ENCODE peak calls at places on chromosomes 3 and 15, in four cellular contexts. A, K, O and E are unnamed samples.

GRCh38 chr15:75508741-75509532 is 57.4 kb upstream of the SIN3A start:
- DNase-seq in A (peak; percentile 39), K (peak; percentile 23), O (no peak), E (peak; percentile 70)

GRCh38 chr3:8574040-8574669 is 70.4 kb downstream of the SSUH2 start:
- DNase-seq in A (no peak), K (no peak), O (no peak), E (no peak)

GRCh38 chr3:186003610-186004009 is 65.8 kb upstream of the TRA2B start:
- DNase-seq in A (no peak), K (no peak), O (peak; percentile 20), E (no peak)

GRCh38 chr3:138809506-138810266 is 25.0 kb downstream of the PIK3CB start:
- DNase-seq in A (no peak), K (no peak), O (no peak), E (no peak)

GRCh38 chr15:42092666-42093445 is 1.5 kb downstream of the PLA2G4D start:
- DNase-seq in A (no peak), K (no peak), O (no peak), E (no peak)

GRCh38 chr3:131917006-131917405 is 117.8 kb downstream of the CPNE4 start:
- DNase-seq in A (no peak), K (no peak), O (no peak), E (no peak)

GRCh38 chr3:114874447-114874846 is 272.6 kb downstream of the ZBTB20 start:
- DNase-seq in A (no peak), K (no peak), O (no peak), E (no peak)

GRCh38 chr3:12303532-12303931 is 14.7 kb downstream of the PPARG start:
- DNase-seq in A (no peak), K (no peak), O (no peak), E (peak; percentile 79)

GRCh38 chr3:46877671-46878125 is at the start of gene PTH1R:
- DNase-seq in A (no peak), K (no peak), O (no peak), E (no peak)

GRCh38 chr3:195584543-195584870 is 767 bp upstream of the APOD start:
- DNase-seq in A (peak; percentile 29), K (no peak), O (no peak), E (no peak)

GRCh38 chr3:3053974-3054373 is 56.2 kb downstream of the IL5RA start:
- DNase-seq in A (no peak), K (no peak), O (no peak), E (no peak)

GRCh38 chr3:67685499-67685898 is 31.1 kb upstream of the SUCLG2 start:
- DNase-seq in A (no peak), K (no peak), O (peak; percentile 66), E (no peak)

GRCh38 chr3:197539651-197540051 is 16.1 kb downstream of the BDH1 start:
- DNase-seq in A (no peak), K (no peak), O (no peak), E (no peak)

GRCh38 chr3:1699361-1699920 is 399.2 kb upstream of the CNTN4 start:
- DNase-seq in A (no peak), K (no peak), O (no peak), E (no peak)

GRCh38 chr3:115704661-115705338 is 81.5 kb downstream of the GAP43 start:
- DNase-seq in A (no peak), K (no peak), O (no peak), E (no peak)

GRCh38 chr3:143083781-143084180 is 35.8 kb upstream of the CHST2 start:
- DNase-seq in A (no peak), K (no peak), O (no peak), E (no peak)

GRCh38 chr3:123706871-123707270 is 122.0 kb upstream of the HACD2 start:
- DNase-seq in A (no peak), K (no peak), O (no peak), E (no peak)

GRCh38 chr3:112486811-112487505 is 12.3 kb downstream of the BTLA start:
- DNase-seq in A (no peak), K (no peak), O (no peak), E (no peak)

GRCh38 chr3:108757404-108757982 is at the start of gene RETNLB:
- DNase-seq in A (no peak), K (no peak), O (no peak), E (no peak)

GRCh38 chr3:185732782-185733181 is 92.1 kb downstream of the IGF2BP2 start:
- DNase-seq in A (no peak), K (peak; percentile 76), O (no peak), E (no peak)

GRCh38 chr3:48047841-48048456 is 31.7 kb upstream of the MAP4 start:
- DNase-seq in A (no peak), K (peak; percentile 44), O (no peak), E (no peak)

GRCh38 chr15:92810418-92811138 is 89.5 kb upstream of the CHD2 start:
- DNase-seq in A (peak; percentile 35), K (no peak), O (no peak), E (peak; percentile 92)

GRCh38 chr3:120284702-120285507 is at the start of gene GPR156:
- DNase-seq in A (peak; percentile 25), K (no peak), O (no peak), E (peak; percentile 44)

GRCh38 chr3:30232546-30232945 is 373.9 kb upstream of the TGFBR2 start:
- DNase-seq in A (no peak), K (no peak), O (no peak), E (no peak)

DNA sequence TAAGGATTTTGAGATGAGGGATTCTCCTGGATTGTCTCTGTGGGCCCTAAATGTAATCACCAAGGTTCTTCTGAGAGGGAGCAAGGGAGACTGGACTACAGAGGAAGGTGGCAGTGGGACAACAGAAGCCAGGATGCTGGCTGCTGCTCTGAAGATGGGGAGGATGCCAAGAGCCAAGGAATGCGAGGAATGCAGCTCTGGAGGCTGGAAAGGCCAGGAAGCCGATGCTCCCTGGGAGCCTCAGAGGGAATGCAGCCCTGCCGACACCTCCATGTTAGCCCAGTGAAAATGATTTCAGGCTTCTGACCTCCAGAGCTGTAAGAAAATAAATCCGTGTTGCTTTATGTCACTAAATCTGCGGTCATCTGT is 44.0 kb downstream of the UMPS start:
- DNase-seq in A (no peak), K (no peak), O (no peak), E (peak; percentile 58)
- TF ChIP-seq HDAC2 in A (no peak), K (no peak), O (no peak), E (no peak)

GRCh38 chr15:89359471-89360293 is 25.1 kb upstream of the POLG start:
- DNase-seq in A (no peak), K (no peak), O (no peak), E (no peak)

GRCh38 chr15:89358755-89359439 is 24.3 kb upstream of the POLG start:
- DNase-seq in A (peak; percentile 89), K (peak; percentile 41), O (peak; percentile 40), E (peak; percentile 94)

GRCh38 chr15:89356634-89357298 is 22.1 kb upstream of the POLG start:
- DNase-seq in A (no peak), K (no peak), O (no peak), E (peak; percentile 60)

GRCh38 chr15:89360294-89360971 is 25.8 kb upstream of the POLG start:
- DNase-seq in A (no peak), K (no peak), O (no peak), E (no peak)

DNA sequence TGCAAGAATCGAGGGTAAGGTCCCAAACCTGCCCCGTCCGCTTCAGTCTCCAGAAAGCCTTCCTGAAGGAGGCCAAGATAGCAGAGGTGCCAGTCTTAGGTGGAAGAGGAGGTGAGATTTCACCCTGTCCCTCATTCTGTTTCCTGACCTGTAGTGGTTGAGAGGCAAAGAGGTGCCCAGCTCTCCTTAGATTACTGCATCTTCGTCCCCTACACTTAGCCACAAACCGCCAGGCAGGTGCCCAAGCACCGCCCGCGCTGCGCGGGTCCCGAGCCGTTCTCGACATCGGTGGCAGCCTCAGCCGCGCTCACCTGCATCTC is 23.8 kb upstream of the POLG start:
- DNase-seq in A (no peak), K (no peak), O (no peak), E (no peak)
- TF ChIP-seq ESRRA in A (no peak), K (no peak), O (no peak), E (no peak)

GRCh38 chr3:176375519-176375918 is 821.8 kb downstream of the TBL1XR1 start:
- DNase-seq in A (no peak), K (no peak), O (no peak), E (no peak)
- TF ChIP-seq REST in A (no peak), K (no peak), O (no peak), E (peak; percentile 21)

GRCh38 chr15:99212401-99212800 is 37.0 kb downstream of the TTC23 start:
- DNase-seq in A (no peak), K (no peak), O (no peak), E (peak; percentile 13)

GRCh38 chr15:99211926-99212325 is 37.5 kb downstream of the TTC23 start:
- DNase-seq in A (no peak), K (no peak), O (no peak), E (no peak)

GRCh38 chr15:99210334-99210733 is 39.0 kb downstream of the TTC23 start:
- DNase-seq in A (no peak), K (no peak), O (no peak), E (no peak)

GRCh38 chr15:99209326-99209725 is 40.1 kb downstream of the TTC23 start:
- DNase-seq in A (no peak), K (no peak), O (no peak), E (no peak)

DNA sequence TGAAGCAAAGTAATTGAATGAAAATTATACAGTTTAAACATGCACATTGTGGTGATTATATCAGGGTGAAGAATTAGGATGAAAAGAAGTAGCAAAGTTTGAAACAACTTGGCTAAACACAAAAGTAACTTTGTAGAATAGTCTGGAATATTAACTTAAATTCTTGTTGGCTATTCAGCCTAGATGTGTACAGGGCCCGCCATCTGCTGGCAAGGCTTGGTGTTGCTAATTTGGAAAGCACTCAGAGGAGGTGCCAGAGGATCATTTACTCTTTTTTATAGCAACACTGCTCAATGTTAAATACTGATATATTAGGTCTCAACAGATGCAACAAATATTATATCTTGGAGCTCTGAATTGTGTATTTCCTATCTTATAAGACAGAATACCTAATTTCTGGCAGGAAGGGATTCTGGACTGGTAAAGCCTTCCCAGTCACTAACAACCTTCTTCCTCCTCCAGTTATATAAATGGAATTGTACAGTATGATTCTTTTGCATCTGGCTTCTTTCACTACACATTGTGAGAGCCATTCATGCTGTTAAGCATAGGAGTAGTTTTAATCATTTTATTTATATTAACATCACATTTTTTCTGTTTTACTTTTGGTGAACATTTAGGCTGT is 36.1 kb downstream of the TTC23 start:
- DNase-seq in A (peak; percentile 47), K (peak; percentile 40), O (peak; percentile 4), E (peak; percentile 72)
- TF ChIP-seq HDAC2 in A (no peak), K (no peak), O (no peak), E (no peak)

DNA sequence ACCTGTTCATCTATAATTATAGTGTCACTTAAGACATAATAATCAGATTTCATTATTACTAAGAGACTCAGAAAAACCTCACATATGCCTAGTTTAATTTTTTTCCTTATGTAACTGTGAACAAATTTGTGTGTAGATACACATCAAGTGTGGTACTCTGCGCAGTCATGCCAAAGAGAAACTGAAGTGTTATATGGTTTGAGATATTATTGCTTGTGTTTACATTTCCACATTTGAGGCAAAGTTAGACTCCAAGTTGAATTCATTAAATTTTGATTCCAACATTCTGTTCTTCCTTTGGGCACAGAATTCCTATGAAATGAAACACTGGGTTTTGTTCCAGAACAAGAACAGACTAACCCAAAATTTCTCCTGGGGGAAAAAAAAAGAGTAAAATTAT is 2.2 kb downstream of the MBNL1 start:
- DNase-seq in A (no peak), K (no peak), O (no peak), E (no peak)
- TF ChIP-seq ESRRA in A (no peak), K (no peak), O (no peak), E (no peak)